ENCODE peak calls at places on chromosomes 1 and 21, in five cellular contexts. N is Caco-2, T is fibroblast of the aortic adventitia, Q is cardiac muscle cell, O is endodermal cell. U is an unnamed sample.

GRCh38 chr1:212635141-212635601 is 26.6 kb downstream of the ATF3 start:
- DNase-seq in N (no peak), T (peak), Q (peak), O (no peak), U (no peak)

GRCh38 chr21:38289697-38290096 is 32.9 kb downstream of the KCNJ15 start:
- DNase-seq in N (no peak), T (peak), Q (peak), O (no peak), U (no peak)

GRCh38 chr1:20711285-20712209 is 6.3 kb downstream of the KIF17 start:
- DNase-seq in N (no peak), T (no peak), Q (no peak), O (no peak), U (no peak)

GRCh38 chr1:17329610-17330009 is 21.6 kb downstream of the PADI4 start:
- DNase-seq in N (no peak), T (no peak), Q (no peak), O (no peak), U (no peak)

GRCh38 chr1:67078291-67078690 is 24.3 kb upstream of the SLC35D1 start:
- DNase-seq in N (no peak), T (no peak), Q (no peak), O (no peak), U (no peak)

GRCh38 chr1:32972814-32973428 is 8.3 kb upstream of the RNF19B start:
- DNase-seq in N (peak), T (no peak), Q (peak), O (peak), U (peak)

GRCh38 chr1:60169206-60169605 is 95.6 kb upstream of the C1orf87 start:
- DNase-seq in N (no peak), T (peak), Q (no peak), O (no peak), U (no peak)

GRCh38 chr1:116150368-116150767 is 39.2 kb downstream of the MAB21L3 start:
- DNase-seq in N (no peak), T (no peak), Q (no peak), O (no peak), U (no peak)

GRCh38 chr1:243731974-243732373 is 118.1 kb downstream of the AKT3 start:
- DNase-seq in N (no peak), T (no peak), Q (peak), O (no peak), U (no peak)

GRCh38 chr1:63730211-63730610 is 43.6 kb upstream of the ROR1 start:
- DNase-seq in N (no peak), T (no peak), Q (no peak), O (peak), U (peak)

DNA sequence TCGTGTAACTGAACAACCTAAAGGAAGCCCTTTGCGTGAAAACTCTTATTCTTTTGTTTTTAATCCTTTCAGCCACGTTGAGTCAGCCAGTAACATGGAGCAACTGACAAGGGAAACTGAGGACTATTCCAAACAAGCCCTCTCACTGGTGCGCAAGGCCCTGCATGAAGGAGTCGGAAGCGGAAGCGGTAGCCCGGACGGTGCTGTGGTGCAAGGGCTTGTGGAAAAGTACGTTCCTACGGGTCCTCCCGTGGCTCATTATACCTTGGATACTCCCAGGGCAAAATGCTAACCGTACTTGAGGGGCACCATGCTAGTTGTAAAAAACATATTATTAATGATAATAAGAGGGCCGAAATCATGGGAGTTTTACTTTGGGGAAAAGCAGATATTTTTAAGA is 49.4 kb downstream of the LAMC2 start:
- DNase-seq in N (no peak), T (no peak), Q (peak), O (peak), U (no peak)
- H3K4me3 ChIP-seq in N (no peak), T (peak), Q (no peak), O (peak), U (no peak)

GRCh38 chr1:45583264-45583665 is 576 bp upstream of the NASP start:
- DNase-seq in N (peak), T (peak), Q (peak), O (peak), U (peak)

GRCh38 chr1:45585110-45585426 is 1.2 kb downstream of the NASP start:
- DNase-seq in N (no peak), T (no peak), Q (no peak), O (no peak), U (no peak)

GRCh38 chr1:45585496-45586075 is 1.7 kb downstream of the NASP start:
- DNase-seq in N (no peak), T (no peak), Q (no peak), O (no peak), U (no peak)

GRCh38 chr1:45583666-45584350 is at the start of gene NASP:
- DNase-seq in N (peak), T (peak), Q (peak), O (peak), U (peak)

DNA sequence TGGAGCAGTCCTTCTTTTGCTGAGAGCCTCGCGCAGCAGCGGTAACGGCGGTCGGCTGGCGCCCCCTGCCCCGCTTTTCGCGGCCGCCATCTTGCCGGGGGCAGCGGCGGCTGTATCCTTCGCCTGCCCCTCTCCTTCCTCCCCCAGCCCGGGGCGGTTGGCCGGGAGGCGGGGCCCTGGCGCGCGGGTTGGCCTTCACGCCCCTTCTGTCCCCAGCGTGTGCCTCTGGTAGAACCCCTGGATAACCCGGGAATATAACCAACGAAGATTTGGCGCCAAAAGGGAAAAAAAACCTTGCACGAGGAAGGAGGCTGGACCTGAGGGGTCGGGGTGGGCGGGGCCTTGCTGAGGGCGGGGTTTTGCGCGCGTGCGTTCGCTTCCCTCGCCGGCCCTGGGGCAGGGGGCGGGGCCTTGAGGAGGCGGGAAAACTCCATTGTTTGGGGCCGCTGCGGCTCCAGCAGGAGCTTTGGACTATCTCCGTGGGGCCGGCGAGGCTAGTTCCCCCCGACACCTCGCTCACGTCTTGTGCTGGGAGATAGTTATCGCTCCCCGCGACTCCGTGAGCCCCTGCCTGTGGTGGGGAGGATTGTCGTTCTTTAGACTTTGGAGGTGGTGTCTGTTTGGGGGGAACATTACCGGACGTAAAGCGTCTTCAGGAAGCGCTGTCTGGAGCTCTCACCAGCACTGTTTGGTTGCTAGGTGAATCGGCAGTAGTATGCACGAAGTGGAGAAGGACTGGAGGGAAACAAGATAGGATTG is 689 bp downstream of the NASP start:
- DNase-seq in N (peak), T (peak), Q (peak), O (peak), U (no peak)
- TF ChIP-seq CTCF in N (peak), T (peak), Q (peak), O (peak), U (no peak)

DNA sequence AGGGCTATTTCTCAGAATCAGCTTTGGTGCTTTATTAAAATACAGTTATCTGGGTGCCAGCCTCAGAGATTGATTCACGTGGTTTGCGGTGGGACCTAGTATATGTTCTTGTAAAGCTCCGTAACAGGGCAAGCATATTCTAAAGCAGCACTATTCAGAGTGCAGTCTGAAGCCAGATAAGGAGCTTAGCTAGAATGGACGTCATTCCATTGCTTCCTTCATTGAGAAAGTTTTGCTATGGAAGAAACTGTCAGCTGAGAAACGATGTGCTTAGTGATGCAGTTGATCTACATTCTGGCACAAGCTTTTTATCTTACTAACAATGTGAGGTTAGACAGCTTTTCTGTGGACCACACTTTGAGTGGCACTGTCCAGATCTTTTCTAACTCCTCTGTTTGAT is 26.1 kb downstream of the SLC44A3 start:
- DNase-seq in N (no peak), T (no peak), Q (peak), O (no peak), U (no peak)
- H3K4me3 ChIP-seq in N (no peak), T (no peak), Q (no peak), O (no peak), U (no peak)

DNA sequence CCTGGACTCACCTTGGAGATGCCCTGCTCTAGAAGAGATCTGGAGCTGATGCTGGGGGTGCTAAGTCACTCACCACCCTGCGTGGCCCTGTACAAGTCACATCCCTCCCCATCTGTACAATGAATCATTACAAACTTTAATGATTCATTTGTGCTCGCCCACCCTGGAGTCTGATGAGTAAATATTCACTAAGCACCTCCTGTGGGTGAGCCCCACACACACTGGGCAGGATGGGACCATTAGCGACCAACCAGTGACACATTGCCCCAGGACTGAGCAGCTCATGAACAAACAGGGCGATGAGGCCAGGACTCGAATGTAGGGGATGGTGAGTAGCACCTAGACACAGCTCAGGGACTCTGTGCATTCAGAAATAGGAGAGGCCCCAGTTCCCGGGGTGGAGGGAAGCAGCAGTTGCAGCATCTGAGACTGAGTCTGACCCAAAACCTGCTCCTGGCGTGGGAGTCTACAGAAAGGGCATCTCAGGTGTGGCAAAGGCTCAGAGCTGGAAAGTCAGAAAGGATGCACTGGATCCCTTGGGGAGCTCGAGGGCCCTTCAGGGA is 18.1 kb upstream of the PDZK1IP1 start:
- DNase-seq in N (no peak), T (no peak), Q (no peak), O (no peak), U (no peak)
- TF ChIP-seq CTCF in N (no peak), T (no peak), Q (no peak), O (no peak), U (no peak)

GRCh38 chr1:204578867-204579664 is 62.9 kb downstream of the MDM4 start:
- DNase-seq in N (no peak), T (peak), Q (peak), O (peak), U (no peak)
- H3K4me3 ChIP-seq in N (no peak), T (peak), Q (no peak), O (no peak), U (no peak)

GRCh38 chr1:3380465-3380864 is 74.0 kb upstream of the ARHGEF16 start:
- DNase-seq in N (no peak), T (no peak), Q (no peak), O (no peak), U (no peak)
- TF ChIP-seq CTCF in N (no peak), T (no peak), Q (no peak), O (no peak), U (no peak)

GRCh38 chr1:246035060-246035531 is 472.0 kb downstream of the SMYD3 start:
- DNase-seq in N (no peak), T (no peak), Q (no peak), O (no peak), U (no peak)
- H3K4me3 ChIP-seq in N (no peak), T (no peak), Q (no peak), O (no peak), U (no peak)

GRCh38 chr1:186325239-186325638 is 49.8 kb downstream of the TPR start:
- DNase-seq in N (no peak), T (peak), Q (peak), O (no peak), U (no peak)
- TF ChIP-seq CTCF in N (no peak), T (peak), Q (peak), O (peak), U (peak)

DNA sequence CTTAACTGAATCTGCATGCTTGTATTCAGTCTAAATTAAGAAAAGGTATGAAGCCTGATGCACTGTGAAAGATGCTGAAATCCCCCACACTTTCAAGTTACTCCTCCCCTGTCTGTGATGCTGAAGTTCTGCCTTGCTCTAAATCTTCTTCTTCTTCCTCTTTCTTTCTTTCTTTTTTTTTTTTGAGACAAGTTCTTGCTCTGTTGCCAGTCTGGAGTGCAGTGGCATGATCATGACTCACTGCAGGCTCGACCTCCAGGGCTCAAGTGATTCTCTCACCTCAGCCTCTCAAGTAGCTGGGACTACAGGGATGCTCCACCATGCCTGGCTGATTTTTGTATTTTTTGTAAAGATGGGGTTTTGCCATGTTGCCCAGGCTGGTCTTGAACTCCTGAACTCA is 231.0 kb upstream of the B3GALT2 start:
- DNase-seq in N (no peak), T (no peak), Q (peak), O (no peak), U (no peak)
- H3K4me3 ChIP-seq in N (no peak), T (no peak), Q (no peak), O (no peak), U (no peak)

GRCh38 chr1:30342535-30343141 is 380.7 kb downstream of the MATN1 start:
- DNase-seq in N (no peak), T (no peak), Q (no peak), O (peak), U (no peak)

GRCh38 chr1:30343562-30343961 is 379.8 kb downstream of the MATN1 start:
- DNase-seq in N (no peak), T (no peak), Q (no peak), O (no peak), U (no peak)

GRCh38 chr1:30339866-30340265 is 383.5 kb downstream of the MATN1 start:
- DNase-seq in N (no peak), T (no peak), Q (no peak), O (no peak), U (no peak)

GRCh38 chr1:30338765-30339164 is 384.6 kb downstream of the MATN1 start:
- DNase-seq in N (no peak), T (no peak), Q (no peak), O (no peak), U (no peak)

DNA sequence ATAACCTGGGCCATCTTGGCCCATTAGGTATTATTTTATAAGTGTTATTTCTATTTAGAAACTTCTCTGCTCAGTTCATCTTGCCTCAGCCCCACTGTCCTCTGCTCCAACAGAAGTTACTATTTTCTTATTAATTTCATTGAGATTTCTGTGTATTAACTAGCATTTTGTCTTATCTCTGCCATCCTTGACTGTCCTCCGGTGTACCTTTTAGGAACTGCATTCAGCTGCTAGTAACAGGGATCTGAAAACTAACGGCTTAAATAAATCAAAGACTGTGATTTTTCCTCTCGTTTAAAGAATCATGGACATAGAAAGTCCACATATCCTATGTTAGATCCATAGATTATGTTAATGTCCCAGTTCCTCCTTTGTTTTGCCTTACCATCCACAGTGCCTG is 382.5 kb downstream of the MATN1 start:
- DNase-seq in N (no peak), T (no peak), Q (no peak), O (peak), U (no peak)
- TF ChIP-seq CTCF in N (no peak), T (no peak), Q (no peak), O (peak), U (no peak)